ENCODE peak calls at places on chromosomes 2 and 18, in four cellular contexts. One of them, this sample, is unnamed.

GRCh38 chr2:100786297-100786658 is 33.7 kb upstream of the NPAS2 start:
- DNase-seq in endothelial cell of umbilical vein: peak; percentile 75
- DNase-seq in GM12878: no peak
- DNase-seq in K562: no peak
- DNase-seq in this sample: peak; percentile 82

GRCh38 chr2:237941239-237941638 is 25.6 kb upstream of the UBE2F start:
- DNase-seq in K562: no peak
- DNase-seq in endothelial cell of umbilical vein: no peak
- DNase-seq in GM12878: no peak
- DNase-seq in this sample: no peak

GRCh38 chr18:29004921-29005320 is 828.0 kb upstream of the CDH2 start:
- DNase-seq in endothelial cell of umbilical vein: peak; percentile 74
- DNase-seq in K562: no peak
- DNase-seq in GM12878: no peak
- DNase-seq in this sample: no peak

GRCh38 chr2:195410272-195410671 is 246.8 kb upstream of the SLC39A10 start:
- DNase-seq in K562: no peak
- DNase-seq in endothelial cell of umbilical vein: no peak
- DNase-seq in GM12878: peak; percentile 60
- DNase-seq in this sample: no peak

GRCh38 chr2:127569274-127570065 is 34.0 kb downstream of the MYO7B start:
- DNase-seq in GM12878: no peak
- DNase-seq in K562: no peak
- DNase-seq in endothelial cell of umbilical vein: peak; percentile 47
- DNase-seq in this sample: peak; percentile 76

GRCh38 chr2:1613731-1614354 is 130.5 kb downstream of the PXDN start:
- DNase-seq in GM12878: no peak
- DNase-seq in K562: no peak
- DNase-seq in endothelial cell of umbilical vein: no peak
- DNase-seq in this sample: peak; percentile 45

GRCh38 chr18:69774831-69775230 is 172.8 kb downstream of the CD226 start:
- DNase-seq in K562: no peak
- DNase-seq in GM12878: no peak
- DNase-seq in endothelial cell of umbilical vein: no peak
- DNase-seq in this sample: peak; percentile 16

GRCh38 chr18:24342347-24342746 is 55.3 kb downstream of the OSBPL1A start:
- DNase-seq in endothelial cell of umbilical vein: no peak
- DNase-seq in GM12878: no peak
- DNase-seq in K562: no peak
- DNase-seq in this sample: peak; percentile 83

GRCh38 chr2:197125000-197125399 is 185.6 kb downstream of the ANKRD44 start:
- DNase-seq in K562: no peak
- DNase-seq in endothelial cell of umbilical vein: no peak
- DNase-seq in GM12878: no peak
- DNase-seq in this sample: peak; percentile 92

GRCh38 chr2:170070778-170071177 is 107.2 kb upstream of the MYO3B start:
- DNase-seq in K562: no peak
- DNase-seq in endothelial cell of umbilical vein: no peak
- DNase-seq in GM12878: no peak
- DNase-seq in this sample: no peak

GRCh38 chr2:130755234-130756040 is at the start of gene AMER3:
- DNase-seq in GM12878: no peak
- DNase-seq in endothelial cell of umbilical vein: no peak
- DNase-seq in K562: no peak
- DNase-seq in this sample: no peak

GRCh38 chr2:104919127-104919526 is 65.2 kb downstream of the POU3F3 start:
- DNase-seq in GM12878: no peak
- DNase-seq in K562: no peak
- DNase-seq in endothelial cell of umbilical vein: no peak
- DNase-seq in this sample: no peak

GRCh38 chr2:31475692-31476091 is 61.1 kb upstream of the XDH start:
- DNase-seq in endothelial cell of umbilical vein: no peak
- DNase-seq in K562: no peak
- DNase-seq in GM12878: no peak
- DNase-seq in this sample: peak; percentile 76

GRCh38 chr2:5946210-5947118 is 254.3 kb downstream of the SOX11 start:
- DNase-seq in GM12878: no peak
- DNase-seq in K562: no peak
- DNase-seq in endothelial cell of umbilical vein: no peak
- DNase-seq in this sample: no peak

GRCh38 chr2:117956036-117956791 is 57.7 kb downstream of the CCDC93 start:
- DNase-seq in K562: no peak
- DNase-seq in GM12878: no peak
- DNase-seq in endothelial cell of umbilical vein: no peak
- DNase-seq in this sample: peak; percentile 28

GRCh38 chr18:12973562-12974213 is 17.5 kb upstream of the CEP192 start:
- DNase-seq in GM12878: no peak
- DNase-seq in endothelial cell of umbilical vein: no peak
- DNase-seq in K562: no peak
- DNase-seq in this sample: no peak
- TF ChIP-seq FOS in GM12878: no peak
- TF ChIP-seq FOS in endothelial cell of umbilical vein: no peak
- TF ChIP-seq FOS in K562: no peak
- TF ChIP-seq FOS in this sample: no peak

GRCh38 chr2:60066096-60066839 is 487.2 kb downstream of the BCL11A start:
- DNase-seq in K562: no peak
- DNase-seq in endothelial cell of umbilical vein: no peak
- DNase-seq in GM12878: no peak
- DNase-seq in this sample: no peak

GRCh38 chr2:60068755-60069154 is 484.7 kb downstream of the BCL11A start:
- DNase-seq in K562: no peak
- DNase-seq in GM12878: no peak
- DNase-seq in endothelial cell of umbilical vein: no peak
- DNase-seq in this sample: no peak

GRCh38 chr2:60070166-60070565 is 483.3 kb downstream of the BCL11A start:
- DNase-seq in K562: no peak
- DNase-seq in endothelial cell of umbilical vein: no peak
- DNase-seq in GM12878: no peak
- DNase-seq in this sample: no peak

GRCh38 chr2:60064687-60065361 is 488.6 kb downstream of the BCL11A start:
- DNase-seq in K562: no peak
- DNase-seq in endothelial cell of umbilical vein: no peak
- DNase-seq in GM12878: no peak
- DNase-seq in this sample: no peak

GRCh38 chr2:60066971-60067370 is 486.5 kb downstream of the BCL11A start:
- DNase-seq in K562: no peak
- DNase-seq in endothelial cell of umbilical vein: no peak
- DNase-seq in GM12878: no peak
- DNase-seq in this sample: no peak
- TF ChIP-seq FOS in K562: no peak
- TF ChIP-seq FOS in endothelial cell of umbilical vein: no peak
- TF ChIP-seq FOS in GM12878: no peak
- TF ChIP-seq FOS in this sample: no peak

DNA sequence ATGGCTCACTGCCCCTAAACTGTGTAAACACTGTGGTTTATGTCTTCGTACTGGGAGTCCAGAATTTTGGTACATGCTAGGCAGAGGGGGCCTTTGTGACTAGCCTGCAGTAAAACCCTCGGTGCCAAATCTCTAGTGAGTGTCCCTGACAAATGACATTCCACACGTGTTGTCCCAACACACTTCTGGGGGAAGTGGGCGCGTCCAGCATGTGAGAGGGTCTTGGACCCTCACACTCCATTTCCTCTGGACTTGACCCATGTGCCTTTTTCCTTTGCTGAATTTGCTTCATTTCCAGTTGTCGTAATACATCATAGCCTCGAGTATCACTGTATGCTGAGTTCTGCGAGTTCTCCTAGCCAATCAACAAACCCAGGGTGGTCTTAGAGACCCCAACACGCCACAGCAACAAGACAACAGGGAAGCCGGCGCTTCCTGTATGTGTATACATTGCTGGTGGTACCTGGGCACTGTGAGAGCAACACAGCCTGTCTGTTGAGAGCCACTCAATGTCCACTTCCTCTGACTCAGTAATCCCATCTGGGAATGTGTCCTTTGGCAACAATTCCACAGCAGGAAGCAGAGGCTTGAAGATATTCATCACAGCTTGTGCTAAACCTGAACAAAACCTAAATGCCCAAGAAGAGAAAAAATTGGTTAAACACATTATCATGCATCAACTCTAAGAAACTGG is 26.9 kb upstream of the SLC66A3 start:
- DNase-seq in K562: no peak
- DNase-seq in endothelial cell of umbilical vein: peak; percentile 92
- DNase-seq in GM12878: no peak
- DNase-seq in this sample: peak; percentile 76
- TF ChIP-seq FOS in K562: no peak
- TF ChIP-seq FOS in endothelial cell of umbilical vein: peak; percentile 67
- TF ChIP-seq FOS in GM12878: no peak
- TF ChIP-seq FOS in this sample: no peak

GRCh38 chr2:126227250-126227649 is 428.7 kb upstream of the GYPC start:
- DNase-seq in K562: no peak
- DNase-seq in endothelial cell of umbilical vein: no peak
- DNase-seq in GM12878: no peak
- DNase-seq in this sample: no peak
- TF ChIP-seq FOS in K562: no peak
- TF ChIP-seq FOS in endothelial cell of umbilical vein: no peak
- TF ChIP-seq FOS in GM12878: no peak
- TF ChIP-seq FOS in this sample: no peak

DNA sequence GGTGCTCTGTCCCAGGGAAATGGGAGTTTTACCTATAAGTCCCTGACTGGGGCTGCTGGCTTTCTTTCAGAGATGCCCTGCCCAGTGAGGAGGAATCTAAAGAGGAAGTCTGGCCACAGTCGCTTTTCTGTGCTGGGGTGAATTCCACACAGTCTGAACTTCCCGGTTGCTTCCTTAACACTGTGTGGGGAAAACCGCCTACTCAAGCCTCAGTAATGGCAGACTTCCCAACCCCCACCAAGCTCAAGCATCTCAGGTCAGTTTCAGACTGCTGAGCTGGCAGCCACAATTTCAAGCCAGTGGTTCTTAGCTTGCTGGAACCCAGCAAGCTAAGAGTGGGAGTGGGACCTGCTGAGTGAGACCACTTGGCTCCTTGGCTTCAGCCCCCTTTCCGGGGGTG is 54.9 kb downstream of the NUP35 start:
- DNase-seq in endothelial cell of umbilical vein: peak; percentile 13
- DNase-seq in K562: no peak
- DNase-seq in GM12878: no peak
- DNase-seq in this sample: peak; percentile 45
- TF ChIP-seq FOS in endothelial cell of umbilical vein: no peak
- TF ChIP-seq FOS in K562: no peak
- TF ChIP-seq FOS in GM12878: no peak
- TF ChIP-seq FOS in this sample: no peak

GRCh38 chr2:8462899-8463648 is 218.8 kb upstream of the ID2 start:
- DNase-seq in GM12878: no peak
- DNase-seq in K562: no peak
- DNase-seq in endothelial cell of umbilical vein: no peak
- DNase-seq in this sample: no peak
- TF ChIP-seq FOS in GM12878: no peak
- TF ChIP-seq FOS in K562: no peak
- TF ChIP-seq FOS in endothelial cell of umbilical vein: no peak
- TF ChIP-seq FOS in this sample: no peak

GRCh38 chr18:45765740-45766139 is 41.8 kb downstream of the SLC14A1 start:
- DNase-seq in endothelial cell of umbilical vein: no peak
- DNase-seq in GM12878: no peak
- DNase-seq in K562: no peak
- DNase-seq in this sample: no peak
- TF ChIP-seq FOS in endothelial cell of umbilical vein: no peak
- TF ChIP-seq FOS in GM12878: no peak
- TF ChIP-seq FOS in K562: no peak
- TF ChIP-seq FOS in this sample: no peak